ENCODE peak calls at places on chromosome 13, in eight cellular contexts. U is small intestine, L is ureter, M is NCI-H187 treated with DMSO at 0.1 percent for 48 hours, Y is NCI-H2107, D is COR-L47, E is AG04449, R is RCC 7860. J is an unnamed sample.

GRCh38 chr13:24196593-24197197 is 36.2 kb downstream of the SPATA13 start:
- DNase-seq in U (no peak), L (no peak), M (no peak), Y (no peak), D (no peak), E (no peak), R (no peak), J (no peak)

GRCh38 chr13:50646070-50646469 is 197.4 kb downstream of the DLEU7 start:
- DNase-seq in U (no peak), L (no peak), M (no peak), Y (no peak), D (no peak), E (no peak), R (peak), J (no peak)

GRCh38 chr13:89393758-89394157 is 1722.6 kb downstream of the SLITRK5 start:
- DNase-seq in U (no peak), L (no peak), M (peak), Y (no peak), D (no peak), E (no peak), R (no peak), J (no peak)

GRCh38 chr13:114109646-114110045 is 22.8 kb downstream of the RASA3 start:
- DNase-seq in U (no peak), L (no peak), M (no peak), Y (no peak), D (peak), E (no peak), R (no peak), J (no peak)

GRCh38 chr13:102555914-102556553 is 40.8 kb upstream of the TPP2 start:
- DNase-seq in U (peak), L (no peak), M (peak), Y (peak), D (peak), E (no peak), R (peak), J (peak)

GRCh38 chr13:106178816-106179215 is 356.6 kb downstream of the EFNB2 start:
- DNase-seq in U (no peak), L (no peak), M (no peak), Y (no peak), D (no peak), E (no peak), R (no peak), J (no peak)

GRCh38 chr13:31012285-31013024 is 80.0 kb downstream of the TEX26 start:
- DNase-seq in U (no peak), L (no peak), M (no peak), Y (no peak), D (peak), E (no peak), R (no peak), J (no peak)

GRCh38 chr13:110317093-110317492 is 10.0 kb downstream of the COL4A2 start:
- DNase-seq in U (no peak), L (no peak), M (no peak), Y (no peak), D (no peak), E (no peak), R (no peak), J (no peak)

GRCh38 chr13:77386046-77386445 is 59.2 kb upstream of the MYCBP2 start:
- DNase-seq in U (no peak), L (no peak), M (no peak), Y (no peak), D (no peak), E (no peak), R (no peak), J (no peak)

GRCh38 chr13:95608640-95609280 is 35.7 kb downstream of the DZIP1 start:
- DNase-seq in U (no peak), L (no peak), M (no peak), Y (no peak), D (no peak), E (no peak), R (no peak), J (no peak)

GRCh38 chr13:63297162-63297561 is 1881.5 kb upstream of the PCDH20 start:
- DNase-seq in U (no peak), L (no peak), M (no peak), Y (no peak), D (no peak), E (no peak), R (no peak), J (no peak)

GRCh38 chr13:74114202-74114601 is 20.0 kb downstream of the KLF12 start:
- DNase-seq in U (no peak), L (no peak), M (no peak), Y (no peak), D (no peak), E (no peak), R (peak), J (no peak)

GRCh38 chr13:25733696-25734435 is 317.9 kb downstream of the SHISA2 start:
- DNase-seq in U (no peak), L (no peak), M (no peak), Y (no peak), D (no peak), E (no peak), R (peak), J (no peak)

GRCh38 chr13:60620611-60621395 is 223.8 kb downstream of the TDRD3 start:
- DNase-seq in U (no peak), L (no peak), M (no peak), Y (no peak), D (no peak), E (no peak), R (no peak), J (no peak)

GRCh38 chr13:110194456-110194855 is 112.5 kb downstream of the COL4A1 start:
- DNase-seq in U (no peak), L (no peak), M (no peak), Y (no peak), D (no peak), E (no peak), R (no peak), J (no peak)

GRCh38 chr13:45340422-45341033 is 455 bp downstream of the TPT1 start:
- DNase-seq in U (peak), L (peak), M (no peak), Y (peak), D (peak), E (no peak), R (peak), J (peak)

GRCh38 chr13:49400755-49401659 is 42.9 kb downstream of the CAB39L start:
- DNase-seq in U (peak), L (peak), M (no peak), Y (no peak), D (no peak), E (peak), R (no peak), J (no peak)

GRCh38 chr13:44404261-44405139 is 30.9 kb downstream of the SERP2 start:
- DNase-seq in U (peak), L (no peak), M (no peak), Y (no peak), D (no peak), E (no peak), R (no peak), J (peak)

GRCh38 chr13:110546933-110547332 is 14.6 kb downstream of the RAB20 start:
- DNase-seq in U (peak), L (peak), M (no peak), Y (no peak), D (no peak), E (peak), R (peak), J (no peak)

GRCh38 chr13:42671502-42671901 is 97.5 kb downstream of the TNFSF11 start:
- DNase-seq in U (no peak), L (no peak), M (no peak), Y (no peak), D (no peak), E (no peak), R (no peak), J (no peak)

GRCh38 chr13:92510416-92510815 is 716.2 kb upstream of the GPC6 start:
- DNase-seq in U (no peak), L (no peak), M (no peak), Y (no peak), D (no peak), E (no peak), R (no peak), J (no peak)

GRCh38 chr13:98533912-98534311 is 43.0 kb downstream of the STK24 start:
- DNase-seq in U (no peak), L (no peak), M (no peak), Y (no peak), D (no peak), E (no peak), R (no peak), J (no peak)

GRCh38 chr13:24251525-24251924 is 57.9 kb upstream of the C1QTNF9 start:
- DNase-seq in U (peak), L (no peak), M (no peak), Y (no peak), D (no peak), E (no peak), R (no peak), J (no peak)

GRCh38 chr13:46575843-46576242 is 22.9 kb downstream of the LRCH1 start:
- DNase-seq in U (no peak), L (no peak), M (no peak), Y (no peak), D (no peak), E (peak), R (peak), J (no peak)

GRCh38 chr13:29270536-29271045 is 324.9 kb downstream of the SLC7A1 start:
- DNase-seq in U (no peak), L (no peak), M (no peak), Y (no peak), D (no peak), E (no peak), R (no peak), J (no peak)

GRCh38 chr13:59099182-59099950 is 1064.4 kb downstream of the DIAPH3 start:
- DNase-seq in U (no peak), L (no peak), M (no peak), Y (no peak), D (no peak), E (no peak), R (no peak), J (peak)